ENCODE peak calls at places on chromosome 19, in four cellular contexts. N is fibroblast of the aortic adventitia, U is body of pancreas, W is retinal pigment epithelial cell. I is an unnamed sample.
A peak's percentile ranks its signal among the peaks of the same experiment; 100 is the strongest.

GRCh38 chr19:47609885-47610545 is 1.1 kb downstream of the BICRA start:
- DNase-seq in N (no peak), U (peak; percentile 38), W (no peak), I (no peak)

GRCh38 chr19:29806098-29806866 is 5.5 kb upstream of the CCNE1 start:
- DNase-seq in N (peak; percentile 87), U (peak; percentile 15), W (peak; percentile 12), I (no peak)

GRCh38 chr19:4831351-4832340 is at the start of gene TICAM1:
- DNase-seq in N (peak; percentile 68), U (peak; percentile 75), W (no peak), I (no peak)

GRCh38 chr19:20078696-20079095 is 896 bp downstream of the ZNF90 start:
- DNase-seq in N (peak; percentile 54), U (peak; percentile 16), W (no peak), I (no peak)

GRCh38 chr19:19170053-19170945 is at the start of gene MEF2B:
- DNase-seq in N (peak; percentile 35), U (peak; percentile 76), W (peak; percentile 26), I (no peak)

GRCh38 chr19:45733160-45733810 is at the start of gene MEIOSIN:
- DNase-seq in N (no peak), U (no peak), W (no peak), I (no peak)

GRCh38 chr19:50659318-50660082 is 10.3 kb downstream of the C19orf81 start:
- DNase-seq in N (no peak), U (no peak), W (no peak), I (no peak)

GRCh38 chr19:50313812-50314536 is 15.2 kb downstream of the KCNC3 start:
- DNase-seq in N (no peak), U (no peak), W (no peak), I (no peak)

GRCh38 chr19:23070353-23070781 is 46.5 kb upstream of the ZNF730 start:
- DNase-seq in N (peak; percentile 22), U (peak; percentile 16), W (peak; percentile 13), I (no peak)

GRCh38 chr19:15038304-15038703 is 11.0 kb upstream of the CASP14 start:
- DNase-seq in N (no peak), U (no peak), W (no peak), I (peak; percentile 44)

GRCh38 chr19:19860756-19861390 is 4.8 kb upstream of the ZNF253 start:
- DNase-seq in N (no peak), U (no peak), W (no peak), I (no peak)

GRCh38 chr19:40716031-40716654 is 543 bp downstream of the COQ8B start:
- DNase-seq in N (no peak), U (peak; percentile 47), W (peak; percentile 82), I (no peak)

GRCh38 chr19:46192990-46193650 is 36.4 kb upstream of the IGFL1 start:
- DNase-seq in N (peak; percentile 38), U (no peak), W (no peak), I (no peak)

DNA sequence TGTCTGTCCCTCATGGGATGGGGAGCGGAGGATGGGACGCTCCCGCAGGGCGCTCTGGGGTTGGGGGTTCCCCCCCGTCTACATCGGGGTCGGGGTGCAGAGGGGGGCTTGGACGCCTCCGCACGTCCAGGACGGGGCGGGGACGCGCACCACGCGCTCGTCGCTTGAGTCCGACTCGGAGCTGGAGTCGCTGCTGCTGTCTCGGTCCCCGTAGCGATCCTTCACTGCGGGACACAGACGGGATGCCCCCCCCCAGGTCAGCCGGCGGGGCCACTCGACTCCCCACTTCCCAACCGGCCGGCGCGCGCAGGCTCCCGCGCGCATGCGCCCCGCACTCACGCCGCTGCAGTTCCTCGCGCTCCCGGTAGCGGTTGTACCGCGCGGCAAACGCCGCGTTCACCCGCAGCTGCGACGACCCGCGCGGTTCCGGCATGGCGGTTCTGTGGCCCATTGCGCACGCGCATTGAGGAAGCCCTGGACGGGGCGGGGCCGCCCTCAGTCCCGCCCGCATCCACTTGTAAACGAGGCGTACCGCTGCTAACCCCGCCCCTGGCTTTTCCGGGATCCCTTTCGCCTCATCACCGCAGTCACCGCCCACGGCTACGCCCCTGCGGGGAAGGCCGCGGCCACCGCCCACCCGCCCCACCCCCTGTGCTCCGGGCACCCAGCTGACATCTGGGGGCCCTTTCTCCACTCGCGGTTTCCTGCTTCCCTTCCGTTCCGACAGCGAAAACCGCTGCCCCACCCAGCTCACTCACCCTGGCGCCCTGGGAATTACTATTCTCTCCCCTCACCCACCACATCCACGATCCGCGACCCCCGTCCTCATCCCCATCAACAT is at the start of gene KRI1:
- DNase-seq in N (peak; percentile 97), U (peak; percentile 99), W (peak; percentile 77), I (peak; percentile 91)
- TF ChIP-seq CTCF in N (peak; percentile 44), U (peak; percentile 15), W (peak; percentile 26), I (peak; percentile 40)

GRCh38 chr19:7415163-7415856 is 66.6 kb downstream of the ARHGEF18 start:
- DNase-seq in N (peak; percentile 22), U (peak; percentile 53), W (peak; percentile 65), I (peak; percentile 64)
- H3K4me3 ChIP-seq in N (no peak overlapping the region), U (no peak overlapping the region), W (no peak overlapping the region), I (no peak overlapping the region)

DNA sequence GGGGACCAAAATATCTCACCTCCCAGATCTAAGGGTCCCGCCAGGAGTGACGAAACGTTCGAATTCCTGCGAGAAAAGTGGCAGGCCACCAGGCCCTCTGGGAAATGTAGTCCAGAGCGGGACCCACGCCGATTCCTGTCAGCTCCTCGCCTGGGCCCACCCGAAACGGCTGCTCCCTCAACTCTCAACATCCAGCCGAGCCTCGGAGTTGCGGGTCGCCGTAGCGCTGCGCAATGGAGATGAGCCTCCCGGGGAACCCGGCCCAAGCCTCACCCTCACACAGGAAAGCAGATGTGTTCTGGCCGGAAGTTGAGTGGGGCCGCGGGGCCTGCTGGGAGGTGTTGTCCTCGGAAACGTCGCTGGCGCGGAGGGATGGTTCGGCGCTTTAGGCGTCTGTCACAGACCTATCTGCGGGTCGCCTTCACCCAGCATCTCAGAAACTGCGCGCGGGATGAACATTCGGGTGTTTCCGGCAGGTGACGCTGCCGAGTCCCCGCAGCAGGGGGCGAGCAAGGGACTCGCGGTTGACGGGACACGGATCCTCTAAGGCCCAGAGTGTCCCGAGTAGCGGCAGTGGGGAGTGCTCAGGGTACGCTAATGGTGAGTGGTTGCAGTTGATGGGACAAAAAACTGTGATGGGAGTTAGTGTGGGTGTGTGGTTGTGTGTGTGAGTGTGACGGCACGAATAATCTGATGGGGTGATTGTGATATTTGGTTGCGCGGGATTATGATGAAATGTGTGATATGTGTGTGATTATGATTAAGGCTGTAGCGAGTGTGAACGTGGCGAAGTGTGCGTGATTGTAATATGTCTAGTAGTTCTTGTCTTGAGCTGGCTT is at the start of the genes ZNF568 and ZNF829:
- DNase-seq in N (peak; percentile 87), U (peak; percentile 82), W (peak; percentile 54), I (peak; percentile 72)
- TF ChIP-seq CTCF in N (peak; percentile 71), U (peak; percentile 38), W (peak; percentile 73), I (peak; percentile 67)

GRCh38 chr19:709196-709964 is 645 bp downstream of the PALM start:
- DNase-seq in N (no peak), U (no peak), W (no peak), I (no peak)

GRCh38 chr19:711224-711623 is 2.5 kb downstream of the PALM start:
- DNase-seq in N (no peak), U (no peak), W (no peak), I (no peak)

GRCh38 chr19:709965-710714 is 1.4 kb downstream of the PALM start:
- DNase-seq in N (peak; percentile 30), U (no peak), W (no peak), I (no peak)

GRCh38 chr19:710767-711166 is 2.0 kb downstream of the PALM start:
- DNase-seq in N (peak; percentile 25), U (no peak), W (no peak), I (peak; percentile 61)

GRCh38 chr19:708154-709141 is at the start of gene PALM:
- DNase-seq in N (no peak), U (no peak), W (no peak), I (no peak)
- H3K4me3 ChIP-seq in N (peak within 1 kb of the TSS; percentile 66), U (no peak within 1 kb of the TSS), W (peak within 1 kb of the TSS; percentile 52), I (peak within 1 kb of the TSS; percentile 64)

GRCh38 chr19:43773725-43774102 is 7.1 kb downstream of the KCNN4 start:
- DNase-seq in N (no peak), U (no peak), W (no peak), I (no peak)

GRCh38 chr19:43777163-43777700 is 3.5 kb downstream of the KCNN4 start:
- DNase-seq in N (no peak), U (no peak), W (no peak), I (no peak)

GRCh38 chr19:43776285-43776684 is 4.5 kb downstream of the KCNN4 start:
- DNase-seq in N (no peak), U (no peak), W (no peak), I (no peak)

GRCh38 chr19:43775299-43775890 is 5.4 kb downstream of the KCNN4 start:
- DNase-seq in N (no peak), U (no peak), W (no peak), I (no peak)

DNA sequence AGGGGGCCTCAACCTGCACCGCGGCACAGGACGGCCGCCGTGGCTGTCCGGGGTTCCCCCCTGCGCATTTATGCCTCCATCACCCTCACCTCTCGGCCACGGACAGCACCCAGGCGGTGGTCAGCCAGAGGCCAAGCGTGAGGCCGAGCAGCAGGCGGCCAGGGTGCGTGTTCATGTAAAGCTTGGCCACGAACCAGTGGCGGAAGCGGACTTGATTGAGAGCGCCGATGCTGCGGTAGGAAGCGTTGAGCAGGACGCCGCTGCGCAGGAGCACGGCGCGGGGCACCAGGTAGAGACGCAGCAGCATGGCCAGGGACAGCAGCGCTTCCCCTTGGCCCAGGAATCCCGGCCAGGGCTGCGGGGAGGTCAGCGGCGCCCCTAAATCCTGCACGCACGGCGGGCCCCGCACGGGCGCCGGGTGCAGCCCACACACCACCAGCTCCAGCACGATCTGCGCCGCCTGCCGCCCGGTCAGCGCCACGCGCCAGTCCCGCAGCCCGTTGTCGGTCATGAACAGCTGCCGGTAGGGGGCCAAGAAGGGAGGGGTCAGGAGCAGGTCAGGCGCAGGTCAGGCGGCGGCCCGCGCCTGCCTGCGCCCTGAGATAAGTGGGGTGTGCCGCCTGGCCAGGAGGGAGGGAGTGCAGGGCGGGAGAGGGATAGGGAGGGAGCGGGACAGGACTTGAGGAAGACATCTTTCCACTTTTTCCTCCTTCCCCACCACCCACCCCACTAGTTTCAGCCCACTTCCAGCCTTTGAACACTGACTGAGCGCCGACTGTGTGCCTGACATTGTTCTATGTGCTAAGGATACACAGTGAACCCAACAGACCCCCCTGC is 6.5 kb downstream of the KCNN4 start:
- DNase-seq in N (peak; percentile 58), U (peak; percentile 64), W (peak; percentile 44), I (no peak)
- TF ChIP-seq CTCF in N (peak; percentile 59), U (peak; percentile 42), W (peak; percentile 69), I (peak; percentile 73)

GRCh38 chr19:53537126-53537522 is 821 bp upstream of the ZNF331 start:
- DNase-seq in N (no peak), U (no peak), W (no peak), I (no peak)
- H3K4me3 ChIP-seq in N (peak overlapping the region; percentile 80), U (peak overlapping the region; percentile 24), W (peak overlapping the region; percentile 79), I (peak overlapping the region; percentile 68)

DNA sequence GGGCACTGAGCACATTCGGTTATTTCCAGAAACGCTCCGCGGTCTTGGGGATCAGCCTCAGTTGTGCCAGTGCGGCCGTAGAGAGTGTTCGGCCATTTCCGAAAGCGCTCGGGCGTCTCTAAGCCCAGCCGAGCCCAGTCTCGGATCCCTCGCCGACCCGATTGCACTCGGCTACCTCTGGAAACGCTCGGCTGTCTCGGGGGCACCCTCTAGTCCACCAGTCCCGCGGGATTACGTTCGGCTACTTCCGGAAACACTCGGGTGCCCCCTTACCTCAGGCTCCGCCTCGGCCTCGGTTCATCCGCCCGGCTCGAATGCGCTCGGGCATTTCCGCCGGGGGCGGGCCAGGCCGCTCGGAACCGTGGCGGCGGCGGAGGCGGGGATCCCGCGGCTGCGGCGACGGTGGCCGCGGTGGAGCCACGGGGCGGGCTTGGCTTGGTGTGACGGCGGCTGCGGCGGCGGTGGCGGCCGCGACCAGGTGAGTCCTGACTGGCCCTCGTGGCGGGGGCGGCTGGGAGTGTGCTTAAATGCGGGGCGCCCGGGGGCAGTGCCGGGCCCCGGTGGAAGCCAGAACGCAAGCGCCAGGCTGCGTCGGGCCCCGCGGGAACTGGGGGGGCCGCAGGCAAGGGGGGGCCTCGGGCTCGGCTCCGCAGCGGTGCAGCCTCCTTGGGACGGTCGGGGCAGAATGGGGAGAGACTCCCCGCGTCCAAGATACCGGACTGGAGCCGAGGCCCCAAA is at the start of gene PIK3R2:
- DNase-seq in N (peak; percentile 99), U (peak; percentile 99), W (peak; percentile 93), I (peak; percentile 98)
- TF ChIP-seq CTCF in N (no peak), U (no peak), W (no peak), I (no peak)